ENCODE peak calls at places on chromosomes 2 and 18, in ten cellular contexts. F is CD4-positive, alpha-beta T cell; O is WTC11; R is lung; Q is H9; I is body of pancreas; A is cardiac fibroblast; N is hepatocyte; H is AG09319; P is GM23338. G is an unnamed sample.
A peak's percentile ranks its signal among the peaks of the same experiment; 100 is the strongest.

GRCh38 chr2:179898873-179899272 is 37.5 kb upstream of the ZNF385B start:
- DNase-seq in F (no peak), O (peak; percentile 67), R (no peak), Q (peak; percentile 78), I (no peak), A (peak; percentile 42), N (peak; percentile 24), H (no peak), P (peak; percentile 91), G (no peak)

GRCh38 chr2:109030870-109031480 is 42.0 kb upstream of the EDAR start:
- DNase-seq in F (no peak), O (no peak), R (no peak), Q (no peak), I (no peak), A (no peak), N (no peak), H (no peak), P (peak; percentile 11), G (no peak)

GRCh38 chr2:15957881-15958713 is 17.7 kb downstream of the MYCN start:
- DNase-seq in F (no peak), O (no peak), R (no peak), Q (peak; percentile 61), I (no peak), A (no peak), N (no peak), H (no peak), P (peak; percentile 77), G (no peak)

GRCh38 chr2:85111819-85112281 is 21.3 kb upstream of the TCF7L1 start:
- DNase-seq in F (no peak), O (no peak), R (no peak), Q (no peak), I (no peak), A (peak; percentile 62), N (no peak), H (no peak), P (no peak), G (no peak)

GRCh38 chr2:239777219-239777618 is 247.9 kb downstream of the NDUFA10 start:
- DNase-seq in F (no peak), O (no peak), R (no peak), Q (peak; percentile 12), I (no peak), A (no peak), N (no peak), H (no peak), P (no peak), G (no peak)

GRCh38 chr18:31610841-31611240 is 19.2 kb downstream of the TTR start:
- DNase-seq in F (no peak), O (peak; percentile 63), R (no peak), Q (peak; percentile 88), I (peak; percentile 55), A (peak; percentile 5), N (peak; percentile 74), H (no peak), P (peak; percentile 87), G (no peak)

GRCh38 chr2:48450256-48450655 is 79.7 kb upstream of the STON1 start:
- DNase-seq in F (no peak), O (no peak), R (no peak), Q (no peak), I (no peak), A (no peak), N (no peak), H (no peak), P (no peak), G (no peak)

GRCh38 chr2:105394951-105395611 is 3.8 kb downstream of the FHL2 start:
- DNase-seq in F (no peak), O (no peak), R (no peak), Q (no peak), I (no peak), A (peak; percentile 68), N (no peak), H (no peak), P (no peak), G (no peak)

GRCh38 chr2:79669714-79670113 is 156.9 kb downstream of the CTNNA2 start:
- DNase-seq in F (no peak), O (no peak), R (no peak), Q (no peak), I (no peak), A (no peak), N (no peak), H (no peak), P (no peak), G (no peak)

GRCh38 chr2:168874368-168875005 is 15.7 kb downstream of the SPC25 start:
- DNase-seq in F (no peak), O (no peak), R (no peak), Q (no peak), I (no peak), A (no peak), N (no peak), H (no peak), P (no peak), G (no peak)

GRCh38 chr2:62314291-62314690 is 118.4 kb downstream of the B3GNT2 start:
- DNase-seq in F (no peak), O (no peak), R (no peak), Q (no peak), I (no peak), A (no peak), N (no peak), H (no peak), P (no peak), G (no peak)

GRCh38 chr2:238256594-238257104 is 16.8 kb upstream of the HES6 start:
- DNase-seq in F (peak; percentile 70), O (peak; percentile 96), R (peak; percentile 88), Q (peak; percentile 97), I (peak; percentile 97), A (peak; percentile 85), N (peak; percentile 93), H (no peak), P (peak; percentile 98), G (peak; percentile 80)

GRCh38 chr2:54454922-54455583 is 1.1 kb upstream of the SPTBN1 start:
- DNase-seq in F (no peak), O (peak; percentile 14), R (no peak), Q (peak; percentile 38), I (peak; percentile 39), A (no peak), N (peak; percentile 26), H (no peak), P (peak; percentile 43), G (no peak)

GRCh38 chr2:233124449-233125080 is 64.4 kb downstream of the INPP5D start:
- DNase-seq in F (no peak), O (no peak), R (no peak), Q (no peak), I (no peak), A (no peak), N (no peak), H (no peak), P (no peak), G (peak; percentile 81)

DNA sequence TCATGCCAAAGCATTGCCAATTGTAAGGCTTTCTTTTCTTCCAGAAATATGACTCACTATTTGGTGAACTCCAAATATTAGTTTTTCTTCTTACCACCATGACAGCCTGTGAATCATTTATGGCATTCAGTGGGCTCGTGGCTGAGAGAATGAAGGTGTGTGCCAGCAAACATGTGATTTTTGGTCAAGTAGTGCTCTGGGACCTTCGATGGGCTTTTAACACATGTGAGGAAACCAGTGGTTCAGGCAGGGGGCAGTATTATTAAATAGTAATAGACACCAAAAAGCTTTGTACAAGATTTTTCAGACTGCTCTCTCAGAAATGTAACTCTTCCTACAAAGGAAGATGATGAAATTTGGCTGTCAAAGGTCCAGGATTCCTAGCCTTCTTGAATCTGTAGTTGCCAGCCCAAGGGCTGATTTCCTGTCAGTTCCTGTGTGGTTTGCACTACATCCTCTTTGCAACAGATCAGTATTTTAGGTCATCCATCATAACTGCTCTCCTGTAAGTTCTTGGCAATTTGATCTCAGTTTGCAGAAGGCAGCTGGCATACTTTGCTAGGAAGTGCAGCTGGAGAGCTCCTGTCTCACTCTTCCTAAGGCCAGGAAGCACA is 64.3 kb downstream of the BABAM2 start:
- DNase-seq in F (no peak), O (no peak), R (peak; percentile 60), Q (no peak), I (peak; percentile 37), A (peak; percentile 99), N (peak; percentile 38), H (peak; percentile 96), P (no peak), G (no peak)
- TF ChIP-seq CTCF in F (no peak), O (no peak), R (no peak), Q (no peak), I (no peak), A (peak; percentile 13), N (peak; percentile 31), H (peak; percentile 40), P (peak; percentile 11), G (no peak)

GRCh38 chr2:9570182-9571060 is 14.8 kb upstream of the ADAM17 start:
- DNase-seq in F (no peak), O (no peak), R (no peak), Q (no peak), I (no peak), A (peak; percentile 32), N (no peak), H (no peak), P (no peak), G (no peak)
- TF ChIP-seq CTCF in F (no peak), O (no peak), R (no peak), Q (no peak), I (no peak), A (peak; percentile 7), N (no peak), H (no peak), P (no peak), G (peak; percentile 16)

GRCh38 chr2:7034313-7034712 is 117.1 kb downstream of the RNF144A start:
- DNase-seq in F (no peak), O (peak; percentile 41), R (no peak), Q (peak; percentile 58), I (peak; percentile 92), A (no peak), N (peak; percentile 35), H (no peak), P (peak; percentile 49), G (no peak)
- TF ChIP-seq CTCF in F (no peak), O (no peak), R (no peak), Q (peak; percentile 43), I (peak; percentile 45), A (no peak), N (peak; percentile 37), H (no peak), P (no peak), G (no peak)

GRCh38 chr2:121746071-121746578 is 9.3 kb upstream of the TSN start:
- DNase-seq in F (no peak), O (no peak), R (no peak), Q (no peak), I (no peak), A (no peak), N (no peak), H (no peak), P (no peak), G (no peak)

GRCh38 chr2:121748202-121748601 is 7.2 kb upstream of the TSN start:
- DNase-seq in F (no peak), O (peak; percentile 28), R (no peak), Q (peak; percentile 57), I (peak; percentile 34), A (peak; percentile 67), N (peak; percentile 25), H (peak; percentile 10), P (peak; percentile 67), G (no peak)
- TF ChIP-seq CTCF in F (no peak), O (no peak), R (no peak), Q (peak; percentile 57), I (no peak), A (peak; percentile 48), N (peak; percentile 28), H (peak; percentile 52), P (peak; percentile 66), G (no peak)

G was measured in GM13976.